ENCODE peak calls at places on chromosomes 2 and 18, in ten cellular contexts. Y, J, K, B, D, A, O, W, S and X are unnamed samples. For H3K4me1, the result is how much of the 10 kb centered on the place peaks cover.

GRCh38 chr18:41347057-41347456 is 608.0 kb upstream of the PIK3C3 start:
- DNase-seq in Y (no peak), J (no peak), K (no peak), B (no peak), D (no peak), A (peak), O (no peak), W (no peak), S (no peak), X (no peak)

GRCh38 chr2:70496819-70497218 is 56.8 kb downstream of the TGFA start:
- DNase-seq in Y (no peak), J (no peak), K (no peak), B (no peak), D (no peak), A (no peak), O (no peak), W (no peak), S (no peak), X (no peak)

GRCh38 chr2:31688282-31688681 is 107.5 kb upstream of the SRD5A2 start:
- DNase-seq in Y (no peak), J (peak), K (no peak), B (no peak), D (no peak), A (no peak), O (no peak), W (no peak), S (no peak), X (no peak)

GRCh38 chr2:203327582-203327917 is 644 bp upstream of the ABI2 start:
- DNase-seq in Y (no peak), J (no peak), K (peak), B (no peak), D (no peak), A (no peak), O (no peak), W (no peak), S (no peak), X (no peak)

GRCh38 chr2:55848096-55848495 is 75.5 kb downstream of the EFEMP1 start:
- DNase-seq in Y (no peak), J (no peak), K (no peak), B (no peak), D (no peak), A (no peak), O (no peak), W (no peak), S (no peak), X (no peak)

GRCh38 chr18:32289480-32290075 is 99.7 kb downstream of the MEP1B start:
- DNase-seq in Y (peak), J (peak), K (peak), B (no peak), D (no peak), A (peak), O (peak), W (no peak), S (no peak), X (no peak)

GRCh38 chr18:75209129-75209951 is at the start of gene PTGR3:
- DNase-seq in Y (peak), J (peak), K (peak), B (peak), D (peak), A (peak), O (peak), W (peak), S (peak), X (peak)

GRCh38 chr2:144519934-144520717 is at the start of gene ZEB2:
- DNase-seq in Y (peak), J (peak), K (peak), B (no peak), D (peak), A (peak), O (peak), W (peak), S (peak), X (no peak)

GRCh38 chr2:85577386-85578242 is at the start of gene VAMP8:
- DNase-seq in Y (peak), J (peak), K (no peak), B (peak), D (peak), A (no peak), O (peak), W (peak), S (no peak), X (no peak)

GRCh38 chr2:127545189-127545588 is 9.7 kb downstream of the MYO7B start:
- DNase-seq in Y (no peak), J (no peak), K (no peak), B (no peak), D (no peak), A (no peak), O (no peak), W (no peak), S (no peak), X (no peak)
- H3K4me3 ChIP-seq in Y (no peak), J (no peak), K (no peak), B (no peak), D (no peak), A (no peak), O (no peak), W (no peak), S (no peak), X (no peak)

GRCh38 chr2:82301506-82301905 is 1997.0 kb upstream of the LRRTM1 start:
- DNase-seq in Y (no peak), J (no peak), K (no peak), B (no peak), D (no peak), A (no peak), O (no peak), W (no peak), S (no peak), X (no peak)
- H3K4me1 ChIP-seq in Y (under half), J (under half), K (under half), B (under half), D (under half), A (under half), O (under half), W (under half), S (under half), X (under half)

DNA sequence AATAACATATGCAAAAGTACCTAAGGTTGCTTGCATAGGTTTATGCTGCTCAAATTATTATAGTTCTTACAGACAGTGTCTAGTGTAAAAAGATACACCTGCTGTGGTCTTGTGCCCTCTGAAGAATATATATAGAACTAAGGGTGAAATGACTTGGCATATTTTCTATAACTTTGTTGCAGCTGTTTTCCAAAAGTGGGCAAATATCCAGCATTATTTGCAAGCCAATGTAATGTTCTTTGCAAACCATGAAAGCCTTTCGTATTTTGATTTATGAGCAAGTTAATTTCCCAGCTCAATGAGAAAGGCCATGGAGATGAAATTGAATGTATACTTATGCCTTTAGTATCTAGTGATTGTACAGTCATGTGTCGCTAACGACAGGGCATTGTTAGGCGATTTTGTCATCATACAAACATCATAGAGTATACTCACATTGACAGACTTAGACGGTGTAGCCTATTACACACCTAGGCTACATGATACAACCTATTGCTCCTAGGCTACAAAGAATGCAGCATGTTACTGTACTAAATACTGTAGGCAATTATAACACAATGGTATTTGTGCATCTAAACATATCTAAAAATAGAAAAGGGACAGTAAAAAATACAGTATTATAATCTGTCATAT is 116.3 kb downstream of the PLCL1 start:
- DNase-seq in Y (no peak), J (no peak), K (no peak), B (no peak), D (no peak), A (no peak), O (no peak), W (no peak), S (no peak), X (no peak)
- H3K4me3 ChIP-seq in Y (no peak), J (no peak), K (no peak), B (no peak), D (no peak), A (no peak), O (no peak), W (no peak), S (no peak), X (no peak)

GRCh38 chr2:38935568-38936172 is 46.0 kb downstream of the ARHGEF33 start:
- DNase-seq in Y (no peak), J (no peak), K (no peak), B (no peak), D (no peak), A (peak), O (no peak), W (no peak), S (no peak), X (no peak)

GRCh38 chr2:38930600-38930999 is 40.9 kb downstream of the ARHGEF33 start:
- DNase-seq in Y (no peak), J (no peak), K (no peak), B (no peak), D (no peak), A (no peak), O (no peak), W (no peak), S (no peak), X (no peak)

GRCh38 chr2:38934742-38935141 is 45.1 kb downstream of the ARHGEF33 start:
- DNase-seq in Y (no peak), J (no peak), K (no peak), B (no peak), D (no peak), A (no peak), O (no peak), W (no peak), S (no peak), X (no peak)

GRCh38 chr2:38932586-38932985 is 42.9 kb downstream of the ARHGEF33 start:
- DNase-seq in Y (no peak), J (no peak), K (no peak), B (no peak), D (no peak), A (no peak), O (no peak), W (no peak), S (no peak), X (no peak)

DNA sequence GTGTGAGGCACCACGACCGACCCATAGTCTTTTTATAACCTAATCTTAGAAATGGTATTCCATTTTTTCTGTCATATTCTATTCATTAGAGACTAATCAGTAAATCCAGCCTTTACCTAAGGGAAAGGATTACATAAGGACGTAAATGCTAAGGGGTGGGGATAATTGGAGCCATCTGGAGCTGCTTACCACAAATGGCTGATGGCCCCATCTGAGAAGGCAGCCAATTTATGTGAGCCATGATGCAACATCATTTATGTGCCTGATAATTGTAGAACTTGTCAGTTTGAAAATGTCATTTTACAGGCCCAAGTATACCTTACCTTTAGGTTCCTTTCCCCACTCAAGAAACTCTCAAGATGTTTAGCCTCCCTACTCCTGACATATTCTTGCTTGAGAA is 44.0 kb downstream of the ARHGEF33 start:
- DNase-seq in Y (no peak), J (no peak), K (no peak), B (no peak), D (no peak), A (peak), O (no peak), W (no peak), S (no peak), X (no peak)
- H3K4me1 ChIP-seq in Y (under half), J (under half), K (under half), B (under half), D (under half), A (under half), O (under half), W (under half), S (under half), X (under half)

GRCh38 chr18:51193621-51194287 is 3.7 kb downstream of the MEX3C start:
- DNase-seq in Y (no peak), J (no peak), K (no peak), B (no peak), D (no peak), A (peak), O (no peak), W (no peak), S (no peak), X (no peak)
- H3K4me3 ChIP-seq in Y (peak), J (peak), K (no peak), B (no peak), D (no peak), A (peak), O (peak), W (no peak), S (no peak), X (peak)

GRCh38 chr2:160224060-160224459 is 24.0 kb upstream of the ITGB6 start:
- DNase-seq in Y (peak), J (no peak), K (no peak), B (no peak), D (no peak), A (peak), O (no peak), W (no peak), S (no peak), X (no peak)

GRCh38 chr2:160222546-160223281 is 22.6 kb upstream of the ITGB6 start:
- DNase-seq in Y (peak), J (no peak), K (no peak), B (no peak), D (no peak), A (no peak), O (no peak), W (no peak), S (no peak), X (no peak)

GRCh38 chr2:160225722-160226121 is 25.6 kb upstream of the ITGB6 start:
- DNase-seq in Y (no peak), J (no peak), K (no peak), B (no peak), D (no peak), A (no peak), O (no peak), W (no peak), S (no peak), X (no peak)

GRCh38 chr2:160223560-160223959 is 23.5 kb upstream of the ITGB6 start:
- DNase-seq in Y (no peak), J (no peak), K (no peak), B (no peak), D (no peak), A (no peak), O (no peak), W (no peak), S (no peak), X (no peak)

GRCh38 chr2:160224507-160224906 is 24.4 kb upstream of the ITGB6 start:
- DNase-seq in Y (no peak), J (no peak), K (no peak), B (no peak), D (no peak), A (peak), O (no peak), W (no peak), S (no peak), X (no peak)
- H3K4me1 ChIP-seq in Y (half or more), J (under half), K (under half), B (under half), D (under half), A (half or more), O (under half), W (under half), S (under half), X (under half)